ENCODE peak calls at places on chromosome 14, in nine cellular contexts. L is mesothelial cell of epicardium; H is GM10248; O is glutamatergic neuron; X is astrocyte; E is body of pancreas; G is lower leg skin; M is CD8-positive, alpha-beta T cell; C is HCT116. Y is an unnamed sample.

GRCh38 chr14:101839236-101839635 is 77.7 kb downstream of the PPP2R5C start:
- DNase-seq in C (no peak), H (no peak), M (no peak), X (no peak), L (no peak), E (no peak), G (no peak), O (no peak), Y (no peak)

GRCh38 chr14:68549057-68549421 is 243.8 kb downstream of the ZFP36L1 start:
- DNase-seq in L (no peak), E (no peak), H (no peak), M (no peak), X (peak; percentile 84), G (no peak), C (peak; percentile 74), O (no peak), Y (no peak)

GRCh38 chr14:39467889-39468524 is 35.8 kb upstream of the FBXO33 start:
- DNase-seq in E (no peak), M (no peak), C (peak; percentile 55), G (no peak), H (no peak), L (no peak), O (peak; percentile 26), X (peak; percentile 22), Y (no peak)

GRCh38 chr14:104335176-104335575 is 196.8 kb downstream of the KIF26A start:
- DNase-seq in E (no peak), G (no peak), X (no peak), L (no peak), M (no peak), C (no peak), H (no peak), O (no peak), Y (no peak)

GRCh38 chr14:80055226-80055625 is 156.1 kb downstream of the DIO2 start:
- DNase-seq in H (no peak), G (no peak), C (no peak), M (no peak), O (no peak), L (no peak), E (no peak), X (peak; percentile 18), Y (no peak)

GRCh38 chr14:77040059-77040308 is 11.5 kb upstream of the IRF2BPL start:
- DNase-seq in X (no peak), O (no peak), M (no peak), G (no peak), E (no peak), C (no peak), H (peak; percentile 69), L (no peak), Y (peak; percentile 77)

GRCh38 chr14:44847910-44848309 is 113.8 kb downstream of the KLHL28 start:
- DNase-seq in X (peak; percentile 42), L (no peak), G (no peak), H (no peak), O (no peak), C (no peak), M (no peak), E (no peak), Y (no peak)

GRCh38 chr14:92122351-92122677 is 545 bp downstream of the CPSF2 start:
- DNase-seq in L (no peak), X (peak; percentile 31), O (no peak), H (peak; percentile 29), E (no peak), C (no peak), G (no peak), M (no peak), Y (no peak)

GRCh38 chr14:76426161-76426696 is 50.3 kb downstream of the ESRRB start:
- DNase-seq in M (no peak), L (no peak), E (no peak), H (no peak), O (no peak), X (no peak), C (peak; percentile 18), G (no peak), Y (no peak)

GRCh38 chr14:105411017-105411941 is 8.3 kb upstream of the MTA1 start:
- DNase-seq in L (no peak), O (peak; percentile 21), G (no peak), C (no peak), X (peak; percentile 12), H (peak; percentile 86), M (peak; percentile 34), E (peak; percentile 57), Y (peak; percentile 91)

GRCh38 chr14:101243587-101244338 is 317.5 kb upstream of the DIO3 start:
- DNase-seq in G (peak; percentile 70), C (no peak), O (no peak), X (no peak), E (no peak), M (peak; percentile 2), H (no peak), L (no peak), Y (no peak)

GRCh38 chr14:74038015-74038859 is 19.1 kb downstream of the BBOF1 start:
- DNase-seq in L (no peak), G (no peak), C (no peak), M (no peak), O (no peak), X (peak; percentile 32), E (no peak), H (peak; percentile 54), Y (peak; percentile 50)

GRCh38 chr14:77301103-77301502 is 19.6 kb downstream of the POMT2 start:
- DNase-seq in L (no peak), C (peak; percentile 68), G (peak; percentile 94), O (peak; percentile 87), X (peak; percentile 74), H (peak; percentile 73), M (peak; percentile 49), E (peak; percentile 73), Y (peak; percentile 62)

GRCh38 chr14:63949696-63950095 is 96.9 kb downstream of the SYNE2 start:
- DNase-seq in O (no peak), H (no peak), M (no peak), G (no peak), E (no peak), X (peak; percentile 10), C (no peak), L (no peak), Y (no peak)
- TF ChIP-seq CTCF in O (no peak), H (no peak), M (no peak), G (no peak), E (no peak), X (no peak), C (no peak), L (no peak), Y (no peak)

DNA sequence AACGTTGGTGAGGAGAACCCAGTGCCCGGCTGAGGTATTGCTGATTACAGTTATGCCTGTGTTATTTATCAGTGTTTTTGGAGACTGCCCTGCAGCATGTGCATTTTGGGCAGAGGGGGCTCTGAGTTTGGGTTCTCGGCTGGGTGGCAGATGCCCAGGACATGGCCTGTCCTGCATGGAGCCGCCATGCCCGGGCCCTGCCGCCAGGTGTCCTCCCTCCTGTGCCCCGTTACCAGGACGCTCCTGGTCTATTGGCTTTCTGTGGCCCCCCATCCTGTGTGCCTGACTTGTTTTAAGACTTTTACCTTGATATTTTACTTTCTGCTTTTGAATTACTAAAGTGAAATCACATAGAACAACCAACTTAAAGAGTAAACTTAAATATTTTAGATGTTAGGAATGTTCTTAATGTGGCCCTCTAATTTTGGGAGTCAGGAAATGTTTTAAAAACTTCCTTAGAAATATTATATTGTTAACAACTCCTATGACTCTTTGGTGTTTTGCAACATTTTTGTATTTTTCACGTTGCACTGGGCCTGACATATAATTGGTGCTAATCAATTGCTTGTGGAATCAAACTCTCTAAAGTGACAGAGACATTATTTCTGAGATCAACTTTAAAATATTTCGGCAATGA is 51.8 kb downstream of the PRIMA1 start:
- DNase-seq in E (no peak), X (no peak), G (no peak), H (no peak), M (no peak), L (no peak), O (no peak), C (no peak), Y (no peak)
- TF ChIP-seq CTCF in E (peak; percentile 45), X (no peak), G (no peak), H (peak; percentile 27), M (no peak), L (no peak), O (peak; percentile 44), C (peak; percentile 46), Y (no peak)

DNA sequence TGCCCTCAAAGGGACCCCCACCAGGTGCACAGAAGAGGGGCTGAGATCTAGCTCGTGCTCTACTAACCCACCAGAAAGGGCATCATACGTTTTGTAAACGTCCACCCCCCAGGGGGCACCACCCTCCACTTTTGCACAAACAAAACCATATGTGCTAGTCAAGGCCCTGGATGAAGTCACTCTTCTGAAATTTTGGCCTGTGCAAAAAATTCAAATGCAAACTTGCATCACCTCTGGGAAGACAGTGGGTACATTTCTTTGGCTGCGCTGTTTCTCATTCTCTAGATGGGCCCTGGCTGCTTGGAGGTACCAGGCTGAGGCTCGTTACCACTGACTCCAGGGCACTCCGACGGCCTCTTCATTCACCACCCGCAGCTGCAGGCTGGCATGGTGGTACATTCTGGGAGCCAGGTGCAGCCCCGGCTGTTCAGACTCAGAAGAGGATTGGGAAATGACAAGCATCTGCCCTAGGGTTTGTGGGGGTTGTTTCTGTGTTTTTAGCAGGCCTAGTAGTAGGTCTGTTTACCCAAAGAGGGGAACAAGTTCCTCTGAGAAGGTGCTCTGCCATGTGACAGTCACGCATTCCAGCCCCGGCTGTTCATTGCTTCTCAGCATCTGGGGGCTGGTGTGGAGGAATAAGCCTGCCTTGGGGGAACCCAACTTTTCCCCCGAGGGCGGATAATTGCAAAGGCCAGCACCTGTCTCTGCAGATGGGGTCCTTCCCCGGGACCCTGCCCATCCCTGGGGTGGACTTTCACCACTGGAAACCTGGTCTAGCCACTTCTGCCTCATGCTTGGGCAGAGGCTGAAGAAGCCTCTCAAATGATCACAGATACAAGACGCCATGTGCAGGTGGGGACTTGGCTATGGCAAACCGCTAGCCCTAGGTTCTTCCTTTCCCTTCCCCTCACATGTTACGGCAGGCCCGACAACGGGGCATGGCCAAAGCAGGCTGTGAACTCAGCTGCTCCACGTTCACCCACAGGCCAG is 147.6 kb downstream of the DPF3 start:
- DNase-seq in X (peak; percentile 81), O (no peak), L (no peak), G (peak; percentile 74), E (no peak), H (no peak), C (no peak), M (no peak), Y (no peak)
- TF ChIP-seq CTCF in X (peak; percentile 20), O (no peak), L (no peak), G (no peak), E (no peak), H (no peak), C (no peak), M (no peak), Y (no peak)

DNA sequence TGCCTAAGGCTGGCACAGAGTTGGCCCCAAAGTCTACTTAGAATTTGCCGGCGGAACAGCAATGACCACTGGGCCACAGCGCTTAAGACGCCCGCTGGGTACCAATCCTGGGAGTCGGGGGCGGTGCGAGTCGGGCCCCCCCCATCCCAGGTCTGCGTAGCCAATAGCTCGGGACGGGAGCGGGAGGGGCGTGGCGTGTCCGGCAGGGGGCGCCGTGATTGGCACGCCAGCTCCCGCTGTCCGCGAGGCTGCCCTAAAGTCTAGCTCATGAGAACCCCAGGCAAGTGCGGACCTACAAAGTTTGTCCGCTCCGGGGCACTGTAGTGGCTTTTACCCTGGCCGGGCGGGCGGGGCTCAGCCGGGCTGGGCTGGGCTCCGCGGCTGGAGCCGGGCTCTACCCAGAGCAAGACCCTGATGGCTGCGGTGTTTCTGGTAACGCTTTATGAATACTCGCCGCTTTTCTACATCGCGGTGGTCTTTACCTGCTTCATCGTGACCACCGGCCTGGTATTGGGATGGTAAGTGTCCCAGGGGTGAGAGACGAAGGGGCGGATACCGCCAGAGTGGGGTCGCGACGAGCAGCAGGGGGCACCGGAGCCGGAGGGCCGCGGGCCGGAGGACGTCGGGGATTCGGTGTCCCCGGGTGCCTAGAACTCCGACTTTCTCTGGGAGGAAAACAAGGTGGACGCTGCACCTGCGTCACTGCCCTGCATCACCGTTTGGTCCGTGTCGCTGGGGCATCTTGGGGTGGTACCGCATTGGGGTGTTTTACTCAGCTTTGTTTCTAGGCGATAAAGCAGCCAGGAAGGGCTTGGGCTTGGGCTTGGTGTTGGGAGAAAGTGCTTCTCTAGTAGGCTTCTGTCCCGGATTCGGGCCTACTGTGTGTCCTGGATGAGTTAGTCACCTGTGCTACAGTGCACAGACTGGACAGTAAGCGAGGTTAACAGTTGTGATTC is at the start of gene CGRRF1:
- DNase-seq in C (peak; percentile 96), E (peak; percentile 98), X (peak; percentile 96), G (peak; percentile 99), O (peak; percentile 100), M (peak; percentile 98), L (peak; percentile 90), H (peak; percentile 99), Y (peak; percentile 96)
- TF ChIP-seq CTCF in C (peak; percentile 19), E (peak; percentile 90), X (no peak), G (no peak), O (peak; percentile 96), M (peak; percentile 64), L (peak; percentile 86), H (peak; percentile 49), Y (peak; percentile 5)

Y was measured in GM20000.